ENCODE peak calls at places on chromosomes 7 and 10, in eight cellular contexts. Z, A, K, B, U, P, W and S are unnamed samples. For H3K27me3, the result is how much of the 10 kb centered on the place peaks cover.

GRCh38 chr7:98470131-98470985 is 69.5 kb upstream of the BAIAP2L1 start:
- DNase-seq in P (peak), U (no peak), B (peak), Z (no peak), W (peak), A (peak), K (no peak), S (peak)

GRCh38 chr10:101489355-101489754 is 98.7 kb downstream of the POLL start:
- DNase-seq in Z (no peak), W (no peak), K (peak), P (no peak), U (peak), B (no peak), A (no peak), S (no peak)

GRCh38 chr10:112915590-112916572 is 34.2 kb upstream of the TCF7L2 start:
- DNase-seq in P (no peak), W (peak), Z (no peak), A (no peak), U (peak), B (peak), K (peak), S (no peak)

GRCh38 chr10:71299071-71299759 is 19.8 kb upstream of the SLC29A3 start:
- DNase-seq in P (no peak), Z (no peak), B (no peak), K (no peak), A (no peak), W (no peak), U (no peak), S (no peak)

GRCh38 chr7:34362621-34363020 is 295.4 kb upstream of the NPSR1 start:
- DNase-seq in P (no peak), U (no peak), W (no peak), Z (no peak), A (no peak), B (no peak), K (no peak), S (no peak)

GRCh38 chr7:18521945-18522566 is 26.5 kb downstream of the HDAC9 start:
- DNase-seq in B (no peak), A (peak), P (no peak), Z (no peak), K (peak), W (no peak), U (no peak), S (no peak)

GRCh38 chr7:98460902-98461301 is 60.0 kb upstream of the BAIAP2L1 start:
- DNase-seq in U (no peak), K (no peak), B (no peak), Z (no peak), A (no peak), W (no peak), P (no peak), S (no peak)

GRCh38 chr7:36651404-36651803 is 72.9 kb downstream of the AOAH start:
- DNase-seq in K (peak), B (no peak), P (no peak), A (no peak), Z (no peak), W (no peak), U (peak), S (no peak)

GRCh38 chr7:977326-978048 is 2.1 kb upstream of the COX19 start:
- DNase-seq in A (no peak), K (peak), Z (no peak), U (peak), B (no peak), P (no peak), W (peak), S (no peak)

GRCh38 chr7:50356212-50356944 is 51.9 kb downstream of the IKZF1 start:
- DNase-seq in A (no peak), P (peak), W (no peak), Z (no peak), U (no peak), K (no peak), B (no peak), S (peak)

GRCh38 chr10:101287922-101288638 is 58.8 kb upstream of the LBX1 start:
- DNase-seq in W (no peak), P (no peak), Z (no peak), K (peak), A (no peak), B (peak), U (no peak), S (no peak)

GRCh38 chr10:77392851-77393250 is 244.8 kb downstream of the KCNMA1 start:
- DNase-seq in Z (no peak), B (no peak), K (peak), A (no peak), U (peak), W (no peak), P (no peak), S (peak)

GRCh38 chr7:36037121-36037662 is 115.9 kb upstream of the EEPD1 start:
- DNase-seq in W (peak), Z (peak), U (peak), B (no peak), A (no peak), P (no peak), K (peak), S (no peak)

GRCh38 chr7:155495440-155496248 is 37.7 kb downstream of the EN2 start:
- DNase-seq in K (no peak), W (no peak), U (no peak), B (peak), A (no peak), Z (no peak), P (no peak), S (peak)

GRCh38 chr7:153193144-153193595 is 433.6 kb downstream of the ACTR3B start:
- DNase-seq in K (no peak), B (peak), Z (peak), W (peak), U (no peak), P (peak), A (peak), S (no peak)

GRCh38 chr7:20218261-20218660 is 1.1 kb upstream of the MACC1 start:
- DNase-seq in P (no peak), Z (no peak), A (no peak), U (peak), K (no peak), W (no peak), B (no peak), S (no peak)

GRCh38 chr10:95268438-95268837 is 22.4 kb downstream of the PDLIM1 start:
- DNase-seq in W (peak), P (no peak), Z (peak), K (peak), A (no peak), B (no peak), U (peak), S (peak)

GRCh38 chr7:128906766-128907559 is 3.5 kb downstream of the KCP start:
- DNase-seq in K (no peak), P (peak), U (no peak), Z (no peak), W (no peak), B (peak), A (no peak), S (no peak)

GRCh38 chr7:130009848-130010688 is 41.1 kb downstream of the ZC3HC1 start:
- DNase-seq in P (no peak), K (peak), B (no peak), U (peak), A (peak), Z (no peak), W (peak), S (peak)

GRCh38 chr10:61589547-61590243 is 73.0 kb upstream of the CABCOCO1 start:
- DNase-seq in Z (no peak), A (no peak), W (no peak), B (no peak), K (no peak), P (no peak), U (no peak), S (no peak)

GRCh38 chr7:114141415-114141814 is 222.6 kb upstream of the PPP1R3A start:
- DNase-seq in W (no peak), P (no peak), Z (no peak), U (no peak), K (peak), A (no peak), B (no peak), S (no peak)

GRCh38 chr10:98028168-98028770 is 2.2 kb downstream of the CRTAC1 start:
- DNase-seq in P (peak), Z (peak), A (no peak), K (peak), B (peak), W (peak), U (no peak), S (peak)

GRCh38 chr10:72322280-72323058 is 32.2 kb downstream of the DNAJB12 start:
- DNase-seq in P (no peak), A (no peak), W (no peak), Z (no peak), B (no peak), K (peak), U (peak), S (no peak)

GRCh38 chr10:65194131-65194530 is 1672.9 kb downstream of the REEP3 start:
- DNase-seq in Z (no peak), K (peak), P (no peak), U (peak), A (no peak), W (no peak), B (no peak), S (no peak)

GRCh38 chr10:8180756-8181155 is 126.3 kb downstream of the GATA3 start:
- DNase-seq in P (no peak), W (no peak), Z (no peak), A (no peak), U (no peak), K (no peak), B (no peak), S (no peak)

DNA sequence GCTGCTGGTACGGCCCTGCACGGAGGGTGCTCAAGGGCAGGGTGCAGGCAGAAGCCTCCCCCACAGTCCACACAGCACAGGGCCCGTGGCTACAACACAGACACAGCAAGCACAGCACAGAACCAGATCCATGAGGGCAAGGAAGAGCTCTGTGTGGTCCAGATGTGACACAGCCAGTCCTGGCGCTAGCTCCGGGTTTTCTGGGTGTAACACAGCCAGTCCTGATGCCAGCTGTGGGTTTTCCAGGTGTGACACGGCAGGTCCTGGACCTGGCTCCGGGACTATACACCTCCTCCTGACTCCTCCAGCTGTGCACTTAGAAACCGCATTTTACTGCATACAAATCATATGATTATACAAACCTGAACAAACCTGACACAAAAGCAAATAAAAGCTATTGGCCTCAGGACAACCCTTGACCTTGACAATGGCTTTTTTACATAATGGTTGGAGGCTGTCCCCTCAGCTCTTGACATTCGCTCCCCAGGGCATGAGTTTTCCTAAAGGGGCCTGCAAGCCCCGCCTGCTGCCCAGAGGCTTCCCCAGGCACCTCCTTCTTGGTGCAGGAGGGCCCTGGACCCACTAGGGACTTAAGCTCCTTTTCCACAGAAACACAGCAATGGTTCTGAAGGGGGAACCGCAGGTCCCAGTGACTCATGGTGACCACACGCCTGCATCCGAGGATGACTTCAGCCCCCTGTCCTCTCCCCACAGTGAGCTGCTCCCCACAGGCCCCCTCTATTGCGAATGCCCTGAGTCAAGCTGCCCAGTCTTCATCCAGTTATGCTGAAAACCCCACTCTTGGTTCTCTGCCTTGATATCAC is 209.6 kb downstream of the PTPRN2 start:
- DNase-seq in U (no peak), A (no peak), Z (no peak), K (no peak), B (no peak), W (peak), P (peak), S (no peak)
- H3K27me3 ChIP-seq in U (under half), A (under half), Z (under half), K (under half), B (under half), W (under half), P (under half), S (under half)

DNA sequence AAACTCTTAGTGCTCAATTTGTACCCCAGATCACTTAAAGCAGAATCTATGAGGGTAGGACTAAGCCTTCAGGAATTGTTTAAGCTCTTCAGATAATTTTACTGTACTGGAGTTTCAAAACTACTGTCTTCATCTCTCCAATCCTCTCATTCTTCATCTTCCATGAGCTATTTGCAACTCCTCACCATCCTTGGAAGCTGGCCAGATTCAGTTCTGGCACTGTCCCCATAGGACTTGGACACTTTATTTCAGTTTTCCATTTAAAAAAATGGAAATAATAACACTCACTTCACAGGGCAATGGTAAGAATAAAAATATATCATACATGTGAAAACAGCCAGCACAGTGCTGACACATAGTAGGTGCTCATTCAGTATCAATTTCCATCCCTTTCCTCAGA is 74.6 kb downstream of the PPP1R17 start:
- DNase-seq in W (no peak), Z (no peak), U (no peak), A (no peak), K (no peak), P (no peak), B (no peak), S (no peak)
- H3K27me3 ChIP-seq in W (under half), Z (under half), U (under half), A (under half), K (under half), P (under half), B (half or more), S (under half)

GRCh38 chr7:12066561-12066960 is 144.5 kb upstream of the TMEM106B start:
- DNase-seq in A (no peak), K (peak), U (peak), W (no peak), Z (no peak), P (no peak), B (no peak), S (no peak)

GRCh38 chr7:12064716-12065115 is 146.4 kb upstream of the TMEM106B start:
- DNase-seq in A (no peak), W (no peak), Z (no peak), P (no peak), U (no peak), K (peak), B (no peak), S (no peak)

GRCh38 chr7:12066004-12066403 is 145.1 kb upstream of the TMEM106B start:
- DNase-seq in A (no peak), Z (no peak), U (peak), B (no peak), K (no peak), W (no peak), P (no peak), S (no peak)

GRCh38 chr7:12067156-12067831 is 143.8 kb upstream of the TMEM106B start:
- DNase-seq in Z (peak), K (peak), A (peak), P (no peak), W (peak), U (peak), B (peak), S (no peak)

DNA sequence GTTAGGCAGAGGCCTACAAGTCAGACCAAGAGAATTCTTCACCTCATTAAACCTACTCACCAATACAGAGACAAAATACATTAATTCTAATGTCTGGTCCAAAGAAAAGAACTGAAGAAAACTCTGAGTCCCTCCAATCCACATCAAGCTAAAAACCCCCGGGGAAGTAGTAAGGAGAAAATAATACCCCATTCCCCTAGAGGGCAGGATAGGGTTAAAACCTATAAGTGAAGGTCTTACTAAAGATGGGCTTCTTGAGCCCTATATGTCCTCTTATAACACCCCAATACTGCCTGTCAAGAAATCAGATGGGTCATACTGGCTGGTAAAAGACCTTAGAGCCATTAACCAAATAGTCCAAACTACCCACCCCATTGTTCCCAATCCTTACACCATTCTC is 141.3 kb upstream of the TMEM106B start:
- DNase-seq in K (no peak), W (no peak), B (no peak), Z (no peak), U (no peak), A (no peak), P (no peak), S (no peak)
- H3K27me3 ChIP-seq in K (under half), W (under half), B (under half), Z (under half), U (under half), A (under half), P (under half), S (under half)

GRCh38 chr10:3312403-3312802 is 139.8 kb upstream of the PITRM1 start:
- DNase-seq in A (no peak), Z (no peak), K (no peak), W (no peak), B (peak), U (no peak), P (no peak), S (no peak)
- H3K27me3 ChIP-seq in A (under half), Z (under half), K (under half), W (under half), B (under half), U (under half), P (under half), S (under half)

DNA sequence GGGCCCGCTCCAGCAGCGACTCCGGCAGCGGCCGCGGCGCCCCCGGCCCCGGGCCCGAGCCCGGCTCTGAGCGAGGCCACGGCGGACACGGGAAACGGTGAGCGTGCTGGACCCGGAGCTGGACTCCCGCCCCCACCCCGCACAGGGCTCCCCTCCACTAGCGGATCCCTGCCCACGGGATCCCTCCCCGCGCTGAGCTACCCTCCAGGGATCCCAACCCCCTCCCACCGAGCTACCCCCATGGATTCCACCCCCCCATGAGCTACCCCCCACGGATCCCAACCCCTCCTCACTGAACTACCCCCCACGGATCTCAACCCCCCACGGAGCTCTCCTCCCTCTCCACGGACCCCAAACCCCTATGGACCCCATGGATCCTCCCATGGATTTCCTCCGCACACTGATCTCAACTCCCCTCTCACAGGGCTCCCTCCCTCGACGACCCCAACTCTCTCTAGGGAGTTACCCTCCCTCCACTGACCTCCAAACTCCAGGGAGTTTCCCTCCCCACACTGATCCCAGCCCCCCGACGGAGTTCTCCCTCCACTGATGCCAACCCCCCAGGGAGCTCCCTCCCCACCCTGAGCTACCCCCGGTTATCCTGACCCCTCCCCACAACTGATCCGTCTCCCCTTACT is 20.6 kb upstream of the HSPB1 start:
- DNase-seq in U (no peak), A (no peak), Z (no peak), P (no peak), B (peak), K (no peak), W (no peak), S (peak)
- H3K27me3 ChIP-seq in U (under half), A (under half), Z (under half), P (under half), B (under half), K (under half), W (under half), S (under half)

DNA sequence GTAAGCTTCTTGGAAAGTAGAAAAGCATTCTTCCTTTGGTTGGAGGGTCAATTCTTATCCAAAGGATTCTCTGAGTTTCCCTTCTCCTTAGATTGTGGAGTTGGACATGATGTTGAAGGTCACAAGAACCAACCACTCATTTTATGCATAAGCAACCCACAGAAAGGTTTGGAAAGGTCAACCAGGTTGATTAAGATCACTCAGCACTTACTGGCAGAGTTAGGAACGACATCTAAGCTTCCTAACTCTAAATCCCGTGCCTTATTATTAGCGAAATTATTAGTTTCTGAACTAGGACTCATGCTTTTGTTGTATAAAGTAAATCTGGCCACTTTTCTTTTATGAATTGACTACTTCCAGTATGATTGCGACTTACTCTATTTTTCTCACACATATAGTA is 137.0 kb upstream of the MINDY3 start:
- DNase-seq in Z (no peak), A (no peak), B (no peak), W (no peak), P (no peak), K (no peak), U (no peak), S (no peak)
- H3K27me3 ChIP-seq in Z (under half), A (under half), B (under half), W (under half), P (under half), K (under half), U (under half), S (under half)

DNA sequence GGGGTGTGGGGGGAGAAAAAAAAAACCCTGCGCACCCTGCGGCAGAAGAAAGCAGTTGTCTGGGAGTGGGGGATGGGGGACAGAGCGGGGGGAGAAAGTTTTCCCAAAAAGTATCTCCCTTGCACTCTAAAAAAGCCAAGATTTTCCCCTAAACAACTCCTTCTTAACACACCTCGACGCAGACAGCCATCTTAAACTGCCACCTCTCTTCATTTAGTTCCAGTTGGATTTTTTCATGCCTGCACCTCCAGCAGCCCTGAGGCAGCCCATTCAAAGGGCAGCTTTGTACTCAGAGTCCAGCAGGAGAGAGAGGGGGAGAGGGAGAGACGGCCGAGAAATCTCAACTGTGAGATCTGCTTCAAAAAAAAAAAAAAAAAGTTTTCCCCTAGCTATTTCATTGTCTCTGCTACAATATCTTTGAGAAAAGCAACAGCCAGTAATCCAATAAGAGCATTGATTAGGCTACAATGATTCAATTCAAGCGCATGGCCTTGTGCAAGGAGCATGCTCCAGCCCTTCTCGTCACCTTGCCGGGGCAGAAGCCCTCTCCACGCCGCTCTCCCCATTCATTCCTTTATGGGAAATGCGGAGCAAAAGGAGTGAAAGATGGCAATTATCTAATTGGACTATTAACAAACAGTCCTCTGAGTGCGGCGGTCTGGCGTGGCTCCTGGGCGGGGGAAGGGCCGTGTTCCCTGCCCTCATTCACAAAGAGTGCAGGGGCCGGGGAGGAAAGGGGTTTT is 939 bp upstream of the VAX1 start:
- DNase-seq in P (no peak), B (peak), U (no peak), K (no peak), W (no peak), A (no peak), Z (no peak), S (no peak)
- H3K27me3 ChIP-seq in P (half or more), B (half or more), U (half or more), K (half or more), W (under half), A (under half), Z (half or more), S (under half)